ENCODE peak calls at places on chromosome 19, in seven cellular contexts. O is activated naive CD8-positive, alpha-beta T cell treated with anti-CD3 and anti-CD28 coated beads, Interleukin-2, amount 50 U/mL, for 24 hours; C is effector memory CD4-positive, alpha-beta T cell; U is activated T-cell treated with anti-CD3 and anti-CD28 coated beads, Interleukin-2, amount 50 U/mL, for 48 hours; P is substantia nigra; M is NCI-H2227 treated with DMSO at 0.1 percent for 48 hours; Y is CD8-positive, alpha-beta memory T cell. F is an unnamed sample.

GRCh38 chr19:49613374-49613773 is 22.4 kb downstream of the PRR12 start:
- DNase-seq in O (no peak), C (no peak), U (no peak), P (no peak), M (no peak), Y (no peak), F (no peak)

GRCh38 chr19:40597329-40597838 is 3.8 kb upstream of the LTBP4 start:
- DNase-seq in O (no peak), C (no peak), U (no peak), P (no peak), M (no peak), Y (no peak), F (no peak)

GRCh38 chr19:58509731-58510083 is 2.1 kb downstream of the SLC27A5 start:
- DNase-seq in O (no peak), C (no peak), U (no peak), P (no peak), M (no peak), Y (no peak), F (no peak)

GRCh38 chr19:45766919-45767346 is 2.1 kb downstream of the SIX5 start:
- DNase-seq in O (no peak), C (no peak), U (no peak), P (no peak), M (no peak), Y (no peak), F (no peak)

GRCh38 chr19:10270616-10271394 is at the start of gene ICAM1:
- DNase-seq in O (peak), C (peak), U (peak), P (no peak), M (no peak), Y (peak), F (peak)

GRCh38 chr19:11377756-11378155 is 3.3 kb downstream of the SWSAP1 start:
- DNase-seq in O (no peak), C (no peak), U (no peak), P (no peak), M (no peak), Y (no peak), F (no peak)

GRCh38 chr19:27909185-27909840 is 1303.6 kb downstream of the UQCRFS1 start:
- DNase-seq in O (no peak), C (no peak), U (no peak), P (no peak), M (no peak), Y (no peak), F (no peak)

GRCh38 chr19:45040059-45040767 is 1.4 kb downstream of the CLASRP start:
- DNase-seq in O (no peak), C (no peak), U (no peak), P (no peak), M (no peak), Y (no peak), F (no peak)

GRCh38 chr19:5434970-5435641 is 20.1 kb upstream of the ZNRF4 start:
- DNase-seq in O (peak), C (no peak), U (peak), P (no peak), M (no peak), Y (no peak), F (no peak)

GRCh38 chr19:49691243-49692101 is 556 bp downstream of the CPT1C start:
- DNase-seq in O (peak), C (no peak), U (peak), P (peak), M (peak), Y (no peak), F (no peak)

GRCh38 chr19:2812414-2813234 is 7.0 kb upstream of the ZNF554 start:
- DNase-seq in O (no peak), C (no peak), U (no peak), P (no peak), M (no peak), Y (no peak), F (no peak)

GRCh38 chr19:51712461-51713081 is 11.2 kb downstream of the HAS1 start:
- DNase-seq in O (no peak), C (no peak), U (no peak), P (no peak), M (no peak), Y (no peak), F (no peak)

GRCh38 chr19:30160996-30161655 is 211.1 kb upstream of the ZNF536 start:
- DNase-seq in O (no peak), C (no peak), U (no peak), P (no peak), M (no peak), Y (no peak), F (no peak)

GRCh38 chr19:11446652-11447301 is 11.3 kb downstream of the PRKCSH start:
- DNase-seq in O (peak), C (no peak), U (peak), P (peak), M (no peak), Y (peak), F (no peak)

GRCh38 chr19:41863209-41863931 is 3.3 kb downstream of the RPS19 start:
- DNase-seq in O (no peak), C (no peak), U (peak), P (no peak), M (no peak), Y (no peak), F (no peak)

GRCh38 chr19:18999016-18999758 is 34.1 kb downstream of the SUGP2 start:
- DNase-seq in O (no peak), C (no peak), U (no peak), P (no peak), M (no peak), Y (no peak), F (no peak)

GRCh38 chr19:42088471-42089190 is 12.7 kb downstream of the ZNF574 start:
- DNase-seq in O (no peak), C (no peak), U (no peak), P (no peak), M (no peak), Y (no peak), F (no peak)

F was measured in activated T-helper 2 cell treated with anti-CD3 and anti-CD28 coated beads, Interferon-gamma antibody, Interleukin-2, Interleukin-4, amounts not matched to agents 10 μg/mL and 5 μg/mL and 100 μg/mL, durations not matched to agents 14 hours and 24 hours and 36 hours.